ENCODE peak calls at places on chromosomes 7 and 10, in seven cellular contexts. One of them, this sample, is unnamed.

GRCh38 chr10:121594623-121595320 is 3.5 kb downstream of the FGFR2 start:
- DNase-seq in left colon: peak; percentile 5
- DNase-seq in HFF-Myc: no peak
- DNase-seq in sciatic nerve: no peak
- DNase-seq in body of pancreas: no peak
- DNase-seq in HCEC 1CT: no peak
- DNase-seq in memory B cell: no peak
- DNase-seq in this sample: no peak

GRCh38 chr7:55078465-55079372 is 59.9 kb downstream of the EGFR start:
- DNase-seq in left colon: peak; percentile 89
- DNase-seq in HFF-Myc: no peak
- DNase-seq in sciatic nerve: peak; percentile 78
- DNase-seq in body of pancreas: no peak
- DNase-seq in HCEC 1CT: no peak
- DNase-seq in memory B cell: no peak
- DNase-seq in this sample: no peak

GRCh38 chr7:27197137-27198042 is 2.5 kb downstream of the HOXA13 start:
- DNase-seq in left colon: no peak
- DNase-seq in HFF-Myc: no peak
- DNase-seq in sciatic nerve: no peak
- DNase-seq in body of pancreas: no peak
- DNase-seq in HCEC 1CT: no peak
- DNase-seq in memory B cell: no peak
- DNase-seq in this sample: no peak

GRCh38 chr10:82497451-82497850 is 622.5 kb downstream of the NRG3 start:
- DNase-seq in left colon: no peak
- DNase-seq in HFF-Myc: no peak
- DNase-seq in sciatic nerve: no peak
- DNase-seq in body of pancreas: no peak
- DNase-seq in HCEC 1CT: no peak
- DNase-seq in memory B cell: no peak
- DNase-seq in this sample: no peak

GRCh38 chr7:68622500-68622899 is 975.8 kb upstream of the AUTS2 start:
- DNase-seq in left colon: no peak
- DNase-seq in HFF-Myc: no peak
- DNase-seq in sciatic nerve: no peak
- DNase-seq in body of pancreas: no peak
- DNase-seq in HCEC 1CT: no peak
- DNase-seq in memory B cell: no peak
- DNase-seq in this sample: no peak

GRCh38 chr10:132810141-132810806 is 24.3 kb upstream of the NKX6-2 start:
- DNase-seq in left colon: no peak
- DNase-seq in HFF-Myc: no peak
- DNase-seq in sciatic nerve: peak; percentile 36
- DNase-seq in body of pancreas: no peak
- DNase-seq in HCEC 1CT: no peak
- DNase-seq in memory B cell: no peak
- DNase-seq in this sample: no peak

GRCh38 chr7:50533849-50534248 is 31.4 kb downstream of the DDC start:
- DNase-seq in left colon: peak; percentile 42
- DNase-seq in HFF-Myc: no peak
- DNase-seq in sciatic nerve: no peak
- DNase-seq in body of pancreas: peak; percentile 20
- DNase-seq in HCEC 1CT: no peak
- DNase-seq in memory B cell: no peak
- DNase-seq in this sample: no peak

GRCh38 chr7:102040569-102040968 is 223.1 kb downstream of the CUX1 start:
- DNase-seq in left colon: no peak
- DNase-seq in HFF-Myc: no peak
- DNase-seq in sciatic nerve: peak; percentile 44
- DNase-seq in body of pancreas: no peak
- DNase-seq in HCEC 1CT: no peak
- DNase-seq in memory B cell: no peak
- DNase-seq in this sample: no peak

GRCh38 chr10:119070395-119071165 is 10.0 kb downstream of the EIF3A start:
- DNase-seq in left colon: no peak
- DNase-seq in HFF-Myc: no peak
- DNase-seq in sciatic nerve: no peak
- DNase-seq in body of pancreas: no peak
- DNase-seq in HCEC 1CT: no peak
- DNase-seq in memory B cell: no peak
- DNase-seq in this sample: no peak

GRCh38 chr7:31744294-31744874 is 57.4 kb downstream of the PPP1R17 start:
- DNase-seq in left colon: peak; percentile 29
- DNase-seq in HFF-Myc: peak; percentile 38
- DNase-seq in sciatic nerve: peak; percentile 77
- DNase-seq in body of pancreas: peak; percentile 71
- DNase-seq in HCEC 1CT: peak; percentile 56
- DNase-seq in memory B cell: peak; percentile 16
- DNase-seq in this sample: peak; percentile 58

GRCh38 chr10:106863549-106863948 is 301.0 kb downstream of the SORCS1 start:
- DNase-seq in left colon: no peak
- DNase-seq in HFF-Myc: no peak
- DNase-seq in sciatic nerve: no peak
- DNase-seq in body of pancreas: no peak
- DNase-seq in HCEC 1CT: no peak
- DNase-seq in memory B cell: no peak
- DNase-seq in this sample: no peak